ENCODE peak calls at places on chromosomes 1 and 21, in six cellular contexts. F is K562, T is GM06990, Q is occipital lobe, N is HuH-7.5, S is NCI-H1417. E is an unnamed sample.

GRCh38 chr1:41557751-41558455 is 73.4 kb upstream of the EDN2 start:
- DNase-seq in T (no peak), N (no peak), F (no peak), S (no peak), Q (no peak), E (no peak)

GRCh38 chr1:84611796-84612195 is 37.6 kb upstream of the CTBS start:
- DNase-seq in F (no peak), N (no peak), S (no peak), T (no peak), Q (no peak), E (no peak)

GRCh38 chr1:192579319-192579738 is 3.8 kb downstream of the RGS1 start:
- DNase-seq in Q (no peak), N (no peak), S (no peak), T (no peak), F (no peak), E (no peak)

GRCh38 chr21:45447821-45448220 is 42.9 kb downstream of the COL18A1 start:
- DNase-seq in S (no peak), N (no peak), Q (no peak), F (no peak), T (no peak), E (no peak)

GRCh38 chr1:201769966-201770365 is 59.0 kb upstream of the IPO9 start:
- DNase-seq in F (no peak), T (no peak), S (no peak), N (no peak), Q (peak; percentile 73), E (peak; percentile 99)

GRCh38 chr1:172581779-172582178 is 48.8 kb downstream of the SUCO start:
- DNase-seq in Q (no peak), T (no peak), S (no peak), F (no peak), N (no peak), E (no peak)

GRCh38 chr1:80656011-80656627 is 1144.6 kb upstream of the ADGRL2 start:
- DNase-seq in S (peak; percentile 25), F (no peak), T (no peak), N (peak; percentile 68), Q (no peak), E (no peak)

GRCh38 chr1:41199375-41199774 is 42.7 kb downstream of the SCMH1 start:
- DNase-seq in N (no peak), S (no peak), F (no peak), T (no peak), Q (no peak), E (no peak)

GRCh38 chr21:25385912-25386474 is 221.3 kb downstream of the MRPL39 start:
- DNase-seq in Q (no peak), T (peak; percentile 47), F (peak; percentile 49), S (peak; percentile 90), N (peak; percentile 26), E (peak; percentile 27)